ENCODE peak calls at places on chromosomes 6 and 20, in five cellular contexts. U, Y, V, P and A are unnamed samples. For H3K27me3, the result is how much of the 10 kb centered on the place peaks cover.

GRCh38 chr6:132819405-132820145 is 5.2 kb downstream of the RPS12 start:
- DNase-seq in U (no peak), V (no peak), P (peak), Y (no peak), A (no peak)

GRCh38 chr20:732727-733126 is 35.6 kb downstream of the SLC52A3 start:
- DNase-seq in P (no peak), Y (no peak), V (peak), U (no peak), A (no peak)

GRCh38 chr20:58852559-58853271 is at the start of gene GNAS:
- DNase-seq in Y (peak), U (peak), P (peak), V (peak), A (peak)

GRCh38 chr6:98929498-98930060 is 18.2 kb downstream of the FBXL4 start:
- DNase-seq in P (peak), V (no peak), Y (no peak), U (no peak), A (no peak)

GRCh38 chr20:63714858-63715257 is 7.0 kb downstream of the ZGPAT start:
- DNase-seq in U (no peak), V (no peak), Y (no peak), P (no peak), A (no peak)

GRCh38 chr20:41573955-41574354 is 44.2 kb downstream of the CHD6 start:
- DNase-seq in Y (no peak), V (peak), U (no peak), P (no peak), A (no peak)

GRCh38 chr6:122799916-122800701 is 11.1 kb downstream of the SMPDL3A start:
- DNase-seq in U (no peak), P (peak), Y (no peak), V (no peak), A (no peak)

GRCh38 chr6:108118359-108118724 is 43.8 kb upstream of the OSTM1 start:
- DNase-seq in Y (no peak), V (no peak), P (no peak), U (no peak), A (no peak)

GRCh38 chr6:132712366-132712765 is 1.5 kb downstream of the VNN1 start:
- DNase-seq in P (peak), Y (no peak), V (no peak), U (peak), A (no peak)

GRCh38 chr6:34011298-34011697 is 134.6 kb downstream of the GRM4 start:
- DNase-seq in P (no peak), Y (no peak), U (no peak), V (no peak), A (no peak)

GRCh38 chr6:125196613-125197012 is 43.0 kb downstream of the TPD52L1 start:
- DNase-seq in V (no peak), Y (no peak), U (no peak), P (peak), A (no peak)

GRCh38 chr20:5156670-5157448 is 30.1 kb downstream of the CDS2 start:
- DNase-seq in P (peak), U (peak), V (no peak), Y (no peak), A (no peak)

GRCh38 chr6:163354779-163355431 is 59.6 kb upstream of the QKI start:
- DNase-seq in Y (no peak), U (peak), V (no peak), P (peak), A (peak)

GRCh38 chr6:144321839-144322591 is 36.9 kb downstream of the UTRN start:
- DNase-seq in U (no peak), V (peak), P (peak), Y (no peak), A (no peak)

GRCh38 chr20:59333928-59334327 is 33.5 kb downstream of the EDN3 start:
- DNase-seq in Y (no peak), U (no peak), P (no peak), V (no peak), A (no peak)

GRCh38 chr6:23106951-23107350 is 537.6 kb downstream of the HDGFL1 start:
- DNase-seq in Y (no peak), U (peak), P (peak), V (no peak), A (no peak)

GRCh38 chr20:38685853-38686473 is 38.3 kb upstream of the SLC32A1 start:
- DNase-seq in U (peak), P (peak), V (peak), Y (no peak), A (no peak)

GRCh38 chr6:132041706-132042105 is 90.5 kb upstream of the CCN2 start:
- DNase-seq in V (no peak), U (no peak), Y (no peak), P (peak), A (no peak)

GRCh38 chr20:35669221-35669620 is 4.5 kb upstream of the CPNE1 start:
- DNase-seq in V (no peak), U (no peak), Y (no peak), P (no peak), A (no peak)
- H3K27me3 ChIP-seq in V (under half), U (under half), Y (under half), P (under half), A (under half)

GRCh38 chr20:33318096-33318429 is 35.0 kb downstream of the BPIFB1 start:
- DNase-seq in U (no peak), V (no peak), Y (no peak), P (no peak), A (no peak)

GRCh38 chr20:33313686-33314314 is 30.8 kb downstream of the BPIFB1 start:
- DNase-seq in V (no peak), P (no peak), U (no peak), Y (no peak), A (no peak)

GRCh38 chr20:33316958-33317357 is 33.9 kb downstream of the BPIFB1 start:
- DNase-seq in V (no peak), Y (no peak), P (no peak), U (no peak), A (no peak)

GRCh38 chr20:33317424-33318095 is 34.5 kb downstream of the BPIFB1 start:
- DNase-seq in P (no peak), Y (no peak), V (no peak), U (no peak), A (no peak)

GRCh38 chr20:33316343-33316742 is 33.3 kb downstream of the BPIFB1 start:
- DNase-seq in P (no peak), U (no peak), Y (no peak), V (no peak), A (no peak)
- H3K27me3 ChIP-seq in P (under half), U (under half), Y (under half), V (under half), A (under half)

GRCh38 chr6:10395171-10395945 is 19.5 kb downstream of the TFAP2A start:
- DNase-seq in Y (no peak), U (no peak), P (no peak), V (no peak), A (no peak)
- H3K27me3 ChIP-seq in Y (half or more), U (half or more), P (under half), V (under half), A (under half)

GRCh38 chr6:169940554-169941290 is 189.3 kb downstream of the ERMARD start:
- DNase-seq in V (no peak), U (no peak), P (no peak), Y (no peak), A (no peak)

GRCh38 chr6:169937389-169938261 is 186.2 kb downstream of the ERMARD start:
- DNase-seq in U (no peak), P (no peak), V (no peak), Y (no peak), A (no peak)

GRCh38 chr6:169938262-169938701 is 186.9 kb downstream of the ERMARD start:
- DNase-seq in V (no peak), U (no peak), Y (no peak), P (no peak), A (no peak)

GRCh38 chr6:169938731-169939130 is 187.3 kb downstream of the ERMARD start:
- DNase-seq in V (no peak), Y (no peak), P (no peak), U (no peak), A (no peak)

GRCh38 chr6:169939554-169940164 is 188.2 kb downstream of the ERMARD start:
- DNase-seq in Y (no peak), V (no peak), U (no peak), P (no peak), A (no peak)
- H3K27me3 ChIP-seq in Y (under half), V (under half), U (under half), P (under half), A (under half)

GRCh38 chr20:37417146-37417856 is 71.4 kb downstream of the SRC start:
- DNase-seq in V (no peak), Y (peak), U (no peak), P (no peak), A (no peak)
- H3K27me3 ChIP-seq in V (under half), Y (half or more), U (under half), P (under half), A (under half)

DNA sequence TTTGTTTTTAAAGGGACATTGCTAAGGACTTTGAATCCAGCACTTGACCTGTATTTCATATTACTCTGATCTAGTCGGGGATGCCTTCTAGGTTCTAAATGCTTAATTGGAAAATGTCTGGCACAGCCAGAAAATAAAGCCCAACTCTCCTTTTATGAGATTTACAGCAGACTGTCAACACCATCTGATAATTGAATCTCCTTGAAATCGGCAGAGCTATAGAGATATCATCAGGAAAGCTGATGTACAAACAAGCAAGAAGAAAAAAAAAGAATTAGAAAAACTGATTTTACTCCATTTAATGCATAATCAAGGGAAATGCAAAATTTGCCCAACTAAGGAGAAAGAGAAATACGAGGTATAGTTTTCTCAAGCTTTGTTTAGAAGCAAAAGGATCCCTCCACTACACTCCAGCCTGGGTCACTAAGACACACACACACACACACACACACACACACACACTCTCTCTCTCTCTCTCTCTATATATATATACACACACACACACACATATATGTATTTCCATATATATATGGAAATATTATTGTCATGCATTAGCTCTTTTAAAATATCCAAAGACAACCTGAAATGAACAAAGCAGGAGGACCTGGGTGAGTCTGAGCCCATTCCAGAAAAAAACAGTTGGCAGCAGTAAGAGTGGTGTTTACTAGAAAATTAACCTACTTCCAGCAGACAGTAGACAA is 9.5 kb upstream of the FOXC1 start:
- DNase-seq in Y (no peak), P (no peak), U (no peak), V (no peak), A (no peak)
- H3K27me3 ChIP-seq in Y (half or more), P (under half), U (under half), V (under half), A (under half)

DNA sequence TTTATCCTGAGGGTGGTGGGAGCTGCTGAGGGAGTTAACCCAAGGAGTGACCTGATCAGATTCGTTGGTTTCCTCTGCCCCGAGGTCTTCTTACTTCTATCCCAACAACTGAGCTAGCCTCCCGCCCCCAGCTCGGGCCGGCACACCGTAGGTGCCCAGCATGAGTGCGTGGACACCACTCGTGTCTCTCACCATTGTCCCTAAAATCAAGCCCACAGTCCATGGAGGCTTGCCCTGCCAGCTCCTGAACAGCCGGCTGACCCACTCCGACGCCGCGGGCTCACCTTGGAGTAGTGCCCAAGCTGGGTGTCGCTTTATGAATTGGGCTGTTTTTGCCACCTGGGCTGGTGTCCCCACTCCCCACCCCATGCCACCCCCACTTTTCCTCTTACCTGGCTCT is 59.0 kb upstream of the CCDC167 start:
- DNase-seq in V (no peak), P (no peak), U (no peak), Y (no peak), A (no peak)
- H3K27me3 ChIP-seq in V (under half), P (under half), U (under half), Y (half or more), A (under half)

DNA sequence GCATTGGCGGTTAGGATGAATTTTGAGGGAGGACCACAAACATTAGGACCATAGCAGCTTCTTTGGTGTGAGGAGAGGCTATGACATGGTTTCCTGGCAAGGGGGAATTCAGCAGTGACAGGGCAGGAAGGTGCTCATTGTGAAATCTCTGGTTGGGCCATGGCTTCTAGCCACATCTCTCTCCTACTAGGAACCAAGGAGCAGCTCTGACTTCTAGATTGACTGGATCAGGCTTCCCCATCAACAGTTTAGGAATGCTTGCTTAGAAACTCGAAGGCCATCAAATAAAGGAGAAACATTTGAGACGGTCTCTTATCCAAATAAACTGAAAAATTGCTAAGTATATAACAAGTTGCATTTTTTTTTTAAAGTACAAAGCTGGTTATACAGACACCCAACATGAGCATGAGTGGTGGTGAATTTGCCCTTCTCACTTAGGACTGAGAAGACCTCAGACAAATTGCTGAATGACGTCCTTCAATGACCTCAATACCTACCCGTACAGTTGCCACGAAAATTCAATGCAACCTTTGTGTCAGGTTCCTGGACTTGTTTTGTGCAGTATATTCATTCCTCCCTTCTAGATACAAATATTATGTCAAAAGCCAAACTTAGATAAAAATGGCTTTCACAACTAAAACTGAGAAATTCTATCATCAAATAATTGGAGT is 140.8 kb downstream of the ZDHHC14 start:
- DNase-seq in U (peak), P (no peak), Y (no peak), V (no peak), A (no peak)
- H3K27me3 ChIP-seq in U (under half), P (under half), Y (under half), V (under half), A (under half)

DNA sequence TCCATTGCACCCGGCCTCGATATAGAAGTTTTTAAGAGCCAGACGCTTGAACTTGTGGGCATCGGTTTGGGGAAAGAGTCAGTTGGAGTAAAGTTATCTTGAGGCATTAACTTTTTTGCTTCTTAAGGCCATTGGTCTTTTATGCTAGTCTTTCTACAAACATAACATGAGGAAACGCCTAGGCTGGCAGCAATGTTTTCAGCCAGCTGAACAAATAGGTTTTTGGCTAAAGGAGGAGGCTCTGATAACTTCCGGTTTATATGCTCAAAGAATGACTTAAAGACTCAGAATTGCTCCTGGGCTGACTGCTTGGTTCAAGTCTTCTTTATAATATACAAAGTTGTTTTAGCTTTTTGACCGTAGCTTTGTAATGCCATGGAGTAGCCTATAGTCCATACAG is 46.2 kb downstream of the HLA-C start:
- DNase-seq in V (no peak), Y (no peak), U (no peak), P (no peak), A (no peak)
- H3K27me3 ChIP-seq in V (under half), Y (under half), U (under half), P (under half), A (under half)